ENCODE peak calls at places on chromosomes 1 and 21, in four cellular contexts. One of them, this sample, is unnamed.
A peak's percentile ranks its signal among the peaks of the same experiment; 100 is the strongest.

GRCh38 chr1:246404078-246404477 is 103.0 kb downstream of the SMYD3 start:
- DNase-seq in GM23248: peak; percentile 36
- DNase-seq in HCT116: no peak
- DNase-seq in MM.1S: no peak
- DNase-seq in this sample: no peak

GRCh38 chr1:8075511-8076051 is 49.5 kb upstream of the ERRFI1 start:
- DNase-seq in GM23248: peak; percentile 12
- DNase-seq in HCT116: no peak
- DNase-seq in MM.1S: no peak
- DNase-seq in this sample: no peak

GRCh38 chr1:42815938-42816599 is 853 bp upstream of the ERMAP start:
- DNase-seq in GM23248: peak; percentile 51
- DNase-seq in HCT116: no peak
- DNase-seq in MM.1S: peak; percentile 17
- DNase-seq in this sample: peak; percentile 67

GRCh38 chr1:113391643-113392271 is 1.4 kb downstream of the MAGI3 start:
- DNase-seq in GM23248: peak; percentile 18
- DNase-seq in HCT116: no peak
- DNase-seq in MM.1S: peak; percentile 46
- DNase-seq in this sample: peak; percentile 21

GRCh38 chr1:50681931-50682330 is 258.7 kb upstream of the DMRTA2 start:
- DNase-seq in GM23248: peak; percentile 20
- DNase-seq in HCT116: peak; percentile 8
- DNase-seq in MM.1S: no peak
- DNase-seq in this sample: no peak

GRCh38 chr1:8113257-8114220 is 87.4 kb upstream of the ERRFI1 start:
- DNase-seq in GM23248: peak; percentile 37
- DNase-seq in HCT116: no peak
- DNase-seq in MM.1S: no peak
- DNase-seq in this sample: no peak

GRCh38 chr1:235078927-235079381 is 49.7 kb downstream of the TOMM20 start:
- DNase-seq in GM23248: peak; percentile 86
- DNase-seq in HCT116: peak; percentile 33
- DNase-seq in MM.1S: peak; percentile 89
- DNase-seq in this sample: no peak

GRCh38 chr1:20058531-20058930 is 11.5 kb upstream of the PLA2G5 start:
- DNase-seq in GM23248: peak; percentile 83
- DNase-seq in HCT116: no peak
- DNase-seq in MM.1S: no peak
- DNase-seq in this sample: no peak

DNA sequence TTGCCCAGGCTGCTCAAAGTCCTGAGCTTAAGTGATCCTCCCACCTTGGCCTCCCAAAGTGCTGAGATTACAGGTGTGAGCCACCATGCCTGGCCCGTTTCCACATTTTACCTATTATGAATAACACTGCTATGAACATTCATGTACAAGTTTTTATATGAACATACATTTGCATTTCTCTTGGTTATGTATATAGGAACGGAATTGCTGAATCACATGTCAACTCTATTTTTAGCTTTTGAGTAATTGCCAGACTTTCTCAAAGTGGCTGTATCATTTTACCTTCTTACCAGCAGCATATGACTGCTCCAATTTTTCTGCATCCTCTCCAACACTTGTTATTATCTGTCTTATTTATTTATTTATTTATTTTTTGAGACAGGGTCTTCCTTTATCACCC is 2.7 kb downstream of the SPATA21 start:
- DNase-seq in GM23248: peak; percentile 12
- DNase-seq in HCT116: no peak
- DNase-seq in MM.1S: no peak
- DNase-seq in this sample: no peak
- TF ChIP-seq EZH2phosphoT487 in GM23248: no peak
- TF ChIP-seq EZH2phosphoT487 in HCT116: no peak
- TF ChIP-seq EZH2phosphoT487 in MM.1S: no peak
- TF ChIP-seq EZH2phosphoT487 in this sample: no peak

DNA sequence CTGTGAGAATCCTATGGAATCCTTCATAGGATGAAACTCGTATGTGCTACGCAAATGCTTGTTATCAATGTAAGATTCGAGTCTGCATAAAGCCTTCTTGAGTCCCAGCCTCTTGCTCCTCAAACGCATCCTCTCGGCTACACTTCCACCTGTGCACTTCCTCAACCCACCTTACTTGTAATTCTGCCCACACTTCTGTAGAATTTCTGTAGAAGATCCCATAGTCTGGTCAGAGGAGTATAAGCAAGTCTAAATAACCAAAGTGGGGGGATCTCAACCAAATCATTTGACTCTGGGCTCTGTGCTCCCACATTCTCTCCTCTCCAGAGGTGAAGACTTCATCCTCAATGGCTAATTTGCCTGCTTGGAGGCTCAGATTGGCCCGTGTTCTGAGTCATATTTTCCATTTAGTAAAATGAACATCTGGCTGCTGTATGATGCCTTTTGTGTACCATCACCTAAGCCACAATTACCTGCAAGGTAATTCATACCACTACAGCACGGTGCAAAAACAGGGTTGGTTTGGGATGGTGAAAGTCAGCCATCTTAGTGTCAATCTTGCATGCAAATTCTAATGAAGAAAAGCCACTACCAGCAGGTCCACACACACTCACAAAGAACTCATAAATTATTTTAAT is 63.2 kb downstream of the ITPKB start:
- DNase-seq in GM23248: no peak
- DNase-seq in HCT116: no peak
- DNase-seq in MM.1S: no peak
- DNase-seq in this sample: no peak
- H3K4me3 ChIP-seq in GM23248: no peak overlapping the region
- H3K4me3 ChIP-seq in HCT116: no peak overlapping the region
- H3K4me3 ChIP-seq in MM.1S: no peak overlapping the region
- H3K4me3 ChIP-seq in this sample: no peak overlapping the region

GRCh38 chr21:29650561-29651022 is 289.2 kb downstream of the GRIK1 start:
- DNase-seq in GM23248: no peak
- DNase-seq in HCT116: no peak
- DNase-seq in MM.1S: no peak
- DNase-seq in this sample: no peak
- H2AFZ ChIP-seq in GM23248: no peak overlapping the region
- H2AFZ ChIP-seq in HCT116: no peak overlapping the region
- H2AFZ ChIP-seq in MM.1S: no peak overlapping the region
- H2AFZ ChIP-seq in this sample: no peak overlapping the region

GRCh38 chr1:100609849-100610248 is 71.9 kb downstream of the GPR88 start:
- DNase-seq in GM23248: no peak
- DNase-seq in HCT116: no peak
- DNase-seq in MM.1S: no peak
- DNase-seq in this sample: no peak
- TF ChIP-seq EZH2phosphoT487 in GM23248: no peak
- TF ChIP-seq EZH2phosphoT487 in HCT116: no peak
- TF ChIP-seq EZH2phosphoT487 in MM.1S: no peak
- TF ChIP-seq EZH2phosphoT487 in this sample: no peak

GRCh38 chr1:110673197-110673701 is 1.5 kb downstream of the KCNA3 start:
- DNase-seq in GM23248: no peak
- DNase-seq in HCT116: no peak
- DNase-seq in MM.1S: peak; percentile 23
- DNase-seq in this sample: no peak
- H3K4me3 ChIP-seq in GM23248: no peak overlapping the region
- H3K4me3 ChIP-seq in HCT116: no peak overlapping the region
- H3K4me3 ChIP-seq in MM.1S: peak overlapping the region; percentile 95
- H3K4me3 ChIP-seq in this sample: no peak overlapping the region

DNA sequence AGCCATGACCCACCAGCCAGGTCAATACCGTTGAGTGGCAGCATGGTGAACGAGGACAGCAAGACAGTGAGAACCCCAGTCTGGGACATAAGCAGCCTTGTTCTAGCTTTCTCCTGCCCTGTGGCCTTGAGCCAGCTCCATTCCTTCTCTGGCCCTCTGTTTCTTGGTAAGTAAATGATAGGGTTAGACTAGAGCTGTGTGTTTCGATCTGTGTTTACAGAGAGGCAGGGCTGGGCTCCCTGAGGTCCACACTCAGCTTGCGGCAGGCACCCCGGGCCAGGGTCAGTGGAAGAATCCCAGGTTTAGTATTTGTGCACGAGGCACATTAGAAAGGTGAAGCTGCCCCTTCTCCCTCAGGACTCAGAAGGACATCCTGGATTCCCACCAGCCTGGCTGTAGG is 27.3 kb downstream of the FOXO6 start:
- DNase-seq in GM23248: no peak
- DNase-seq in HCT116: no peak
- DNase-seq in MM.1S: no peak
- DNase-seq in this sample: no peak
- H2AFZ ChIP-seq in GM23248: no peak overlapping the region
- H2AFZ ChIP-seq in HCT116: no peak overlapping the region
- H2AFZ ChIP-seq in MM.1S: no peak overlapping the region
- H2AFZ ChIP-seq in this sample: no peak overlapping the region

DNA sequence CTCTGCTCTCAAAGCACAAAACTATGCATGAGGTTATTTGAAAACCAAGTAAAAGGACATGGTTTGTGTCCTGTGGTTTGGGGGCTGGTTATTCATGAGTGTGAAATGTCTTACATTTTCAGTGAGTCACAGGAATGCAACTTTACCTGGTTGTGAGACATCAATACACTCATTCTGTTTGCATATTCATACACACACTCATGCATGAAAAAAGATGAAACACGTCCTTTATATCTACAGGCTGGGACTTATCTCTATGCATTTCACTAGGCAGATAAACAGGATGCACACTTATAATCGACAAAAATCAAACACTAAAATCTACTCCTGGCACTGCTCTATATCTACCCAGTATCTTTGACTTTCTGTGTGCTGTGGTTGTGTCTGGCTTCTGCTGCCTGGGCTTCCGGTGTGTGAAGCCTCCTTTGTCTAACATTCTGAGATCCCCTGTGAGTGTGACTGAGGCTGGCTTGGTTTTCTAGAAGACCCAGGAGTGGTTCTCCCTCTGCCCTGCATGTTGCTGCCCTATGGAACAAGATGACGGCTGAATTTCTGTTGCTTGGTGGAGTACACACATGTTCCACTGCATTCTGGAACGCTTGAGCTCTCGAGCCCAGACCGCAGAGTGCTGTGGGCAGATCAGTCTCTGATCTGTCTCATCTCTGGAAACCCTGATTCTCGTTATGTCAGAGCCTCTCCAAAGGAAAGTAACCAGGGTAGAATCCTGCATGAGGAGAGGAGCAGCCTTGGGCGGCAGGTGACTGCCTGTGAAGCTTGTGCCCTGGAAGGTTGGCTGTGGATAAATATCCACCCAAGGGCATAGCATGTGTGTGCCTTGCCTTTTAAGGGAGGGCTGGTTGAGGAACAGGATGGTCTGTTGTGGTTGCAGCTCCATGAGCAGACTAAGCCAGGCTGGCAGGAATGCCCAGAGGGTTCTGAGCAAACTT is 19.7 kb upstream of the FASLG start:
- DNase-seq in GM23248: peak; percentile 93
- DNase-seq in HCT116: peak; percentile 59
- DNase-seq in MM.1S: no peak
- DNase-seq in this sample: no peak
- TF ChIP-seq EZH2phosphoT487 in GM23248: no peak
- TF ChIP-seq EZH2phosphoT487 in HCT116: no peak
- TF ChIP-seq EZH2phosphoT487 in MM.1S: no peak
- TF ChIP-seq EZH2phosphoT487 in this sample: no peak

GRCh38 chr1:220888665-220888986 is 9.4 kb downstream of the HLX start:
- DNase-seq in GM23248: no peak
- DNase-seq in HCT116: no peak
- DNase-seq in MM.1S: no peak
- DNase-seq in this sample: no peak

GRCh38 chr1:220885971-220886370 is 6.7 kb downstream of the HLX start:
- DNase-seq in GM23248: no peak
- DNase-seq in HCT116: no peak
- DNase-seq in MM.1S: no peak
- DNase-seq in this sample: no peak

GRCh38 chr1:220887868-220888664 is 8.8 kb downstream of the HLX start:
- DNase-seq in GM23248: peak; percentile 69
- DNase-seq in HCT116: no peak
- DNase-seq in MM.1S: no peak
- DNase-seq in this sample: peak; percentile 52

GRCh38 chr1:220886470-220887201 is 7.4 kb downstream of the HLX start:
- DNase-seq in GM23248: no peak
- DNase-seq in HCT116: no peak
- DNase-seq in MM.1S: no peak
- DNase-seq in this sample: no peak

GRCh38 chr1:220887202-220887867 is 8.1 kb downstream of the HLX start:
- DNase-seq in GM23248: peak; percentile 33
- DNase-seq in HCT116: no peak
- DNase-seq in MM.1S: no peak
- DNase-seq in this sample: peak; percentile 76
- H3K4me3 ChIP-seq in GM23248: peak overlapping the region; percentile 39
- H3K4me3 ChIP-seq in HCT116: no peak overlapping the region
- H3K4me3 ChIP-seq in MM.1S: no peak overlapping the region
- H3K4me3 ChIP-seq in this sample: peak overlapping the region; percentile 2

GRCh38 chr1:219692981-219693380 is 80.1 kb upstream of the ZC3H11B start:
- DNase-seq in GM23248: no peak
- DNase-seq in HCT116: no peak
- DNase-seq in MM.1S: peak; percentile 5
- DNase-seq in this sample: no peak
- H2AFZ ChIP-seq in GM23248: no peak overlapping the region
- H2AFZ ChIP-seq in HCT116: no peak overlapping the region
- H2AFZ ChIP-seq in MM.1S: no peak overlapping the region
- H2AFZ ChIP-seq in this sample: no peak overlapping the region